ENCODE peak calls at places on chromosome 9, in seven cellular contexts. One of them, this sample, is unnamed.

GRCh38 chr9:33797837-33798236 is 2.5 kb downstream of the PRSS3 start:
- DNase-seq in suprapubic skin: no peak
- DNase-seq in breast epithelium: no peak
- DNase-seq in MM.1S: no peak
- DNase-seq in heart right ventricle: no peak
- DNase-seq in lower lobe of right lung: no peak
- DNase-seq in endothelial cell of umbilical vein: no peak
- DNase-seq in this sample: no peak

GRCh38 chr9:136865768-136866103 is 372 bp downstream of the EDF1 start:
- DNase-seq in lower lobe of right lung: peak; percentile 60
- DNase-seq in suprapubic skin: peak; percentile 76
- DNase-seq in breast epithelium: peak; percentile 52
- DNase-seq in endothelial cell of umbilical vein: no peak
- DNase-seq in MM.1S: no peak
- DNase-seq in heart right ventricle: no peak
- DNase-seq in this sample: no peak

GRCh38 chr9:123453058-123453667 is 97.2 kb downstream of the CRB2 start:
- DNase-seq in lower lobe of right lung: no peak
- DNase-seq in breast epithelium: no peak
- DNase-seq in suprapubic skin: peak; percentile 37
- DNase-seq in MM.1S: no peak
- DNase-seq in heart right ventricle: no peak
- DNase-seq in endothelial cell of umbilical vein: no peak
- DNase-seq in this sample: no peak

GRCh38 chr9:88462191-88462590 is 72.8 kb upstream of the NXNL2 start:
- DNase-seq in heart right ventricle: no peak
- DNase-seq in breast epithelium: no peak
- DNase-seq in endothelial cell of umbilical vein: no peak
- DNase-seq in suprapubic skin: no peak
- DNase-seq in MM.1S: no peak
- DNase-seq in lower lobe of right lung: no peak
- DNase-seq in this sample: peak; percentile 91

GRCh38 chr9:91837982-91838731 is 111.9 kb downstream of the ROR2 start:
- DNase-seq in breast epithelium: peak; percentile 61
- DNase-seq in MM.1S: no peak
- DNase-seq in lower lobe of right lung: peak; percentile 82
- DNase-seq in endothelial cell of umbilical vein: no peak
- DNase-seq in suprapubic skin: peak; percentile 78
- DNase-seq in heart right ventricle: peak; percentile 31
- DNase-seq in this sample: peak; percentile 89

GRCh38 chr9:5510360-5510931 is at the start of gene PDCD1LG2:
- DNase-seq in heart right ventricle: no peak
- DNase-seq in lower lobe of right lung: no peak
- DNase-seq in breast epithelium: no peak
- DNase-seq in MM.1S: peak; percentile 57
- DNase-seq in endothelial cell of umbilical vein: peak; percentile 69
- DNase-seq in suprapubic skin: no peak
- DNase-seq in this sample: peak; percentile 83

GRCh38 chr9:77838986-77839385 is 190.9 kb upstream of the GNA14 start:
- DNase-seq in endothelial cell of umbilical vein: no peak
- DNase-seq in heart right ventricle: no peak
- DNase-seq in suprapubic skin: no peak
- DNase-seq in MM.1S: no peak
- DNase-seq in breast epithelium: no peak
- DNase-seq in lower lobe of right lung: no peak
- DNase-seq in this sample: no peak

GRCh38 chr9:5842926-5843325 is 10.0 kb upstream of the ERMP1 start:
- DNase-seq in MM.1S: no peak
- DNase-seq in endothelial cell of umbilical vein: peak; percentile 28
- DNase-seq in suprapubic skin: no peak
- DNase-seq in breast epithelium: no peak
- DNase-seq in heart right ventricle: no peak
- DNase-seq in lower lobe of right lung: no peak
- DNase-seq in this sample: no peak

GRCh38 chr9:120434532-120434931 is 145.4 kb downstream of the CDK5RAP2 start:
- DNase-seq in MM.1S: no peak
- DNase-seq in breast epithelium: no peak
- DNase-seq in endothelial cell of umbilical vein: no peak
- DNase-seq in lower lobe of right lung: no peak
- DNase-seq in suprapubic skin: no peak
- DNase-seq in heart right ventricle: peak; percentile 30
- DNase-seq in this sample: no peak

GRCh38 chr9:35162605-35163315 is 951 bp downstream of the UNC13B start:
- DNase-seq in heart right ventricle: no peak
- DNase-seq in suprapubic skin: no peak
- DNase-seq in MM.1S: peak; percentile 38
- DNase-seq in endothelial cell of umbilical vein: peak; percentile 37
- DNase-seq in breast epithelium: no peak
- DNase-seq in lower lobe of right lung: no peak
- DNase-seq in this sample: no peak

GRCh38 chr9:129225815-129226214 is 47.8 kb upstream of the IER5L start:
- DNase-seq in heart right ventricle: peak; percentile 90
- DNase-seq in breast epithelium: no peak
- DNase-seq in MM.1S: no peak
- DNase-seq in endothelial cell of umbilical vein: peak; percentile 17
- DNase-seq in lower lobe of right lung: peak; percentile 57
- DNase-seq in suprapubic skin: no peak
- DNase-seq in this sample: peak; percentile 67

GRCh38 chr9:17462869-17463464 is 115.9 kb upstream of the SH3GL2 start:
- DNase-seq in suprapubic skin: no peak
- DNase-seq in lower lobe of right lung: no peak
- DNase-seq in breast epithelium: no peak
- DNase-seq in MM.1S: peak; percentile 13
- DNase-seq in endothelial cell of umbilical vein: peak; percentile 68
- DNase-seq in heart right ventricle: peak; percentile 27
- DNase-seq in this sample: peak; percentile 52

GRCh38 chr9:125633116-125633743 is 73.8 kb downstream of the MAPKAP1 start:
- DNase-seq in breast epithelium: no peak
- DNase-seq in endothelial cell of umbilical vein: no peak
- DNase-seq in lower lobe of right lung: no peak
- DNase-seq in heart right ventricle: no peak
- DNase-seq in MM.1S: no peak
- DNase-seq in suprapubic skin: no peak
- DNase-seq in this sample: no peak

GRCh38 chr9:107805198-107805597 is 315.6 kb upstream of the KLF4 start:
- DNase-seq in endothelial cell of umbilical vein: no peak
- DNase-seq in lower lobe of right lung: no peak
- DNase-seq in heart right ventricle: no peak
- DNase-seq in suprapubic skin: no peak
- DNase-seq in MM.1S: no peak
- DNase-seq in breast epithelium: no peak
- DNase-seq in this sample: peak; percentile 24

GRCh38 chr9:20117985-20118384 is 329.1 kb upstream of the SLC24A2 start:
- DNase-seq in heart right ventricle: no peak
- DNase-seq in lower lobe of right lung: no peak
- DNase-seq in endothelial cell of umbilical vein: no peak
- DNase-seq in MM.1S: no peak
- DNase-seq in breast epithelium: no peak
- DNase-seq in suprapubic skin: no peak
- DNase-seq in this sample: no peak

GRCh38 chr9:109312783-109313182 is 8.1 kb downstream of the EPB41L4B start:
- DNase-seq in suprapubic skin: no peak
- DNase-seq in heart right ventricle: no peak
- DNase-seq in breast epithelium: no peak
- DNase-seq in lower lobe of right lung: no peak
- DNase-seq in MM.1S: no peak
- DNase-seq in endothelial cell of umbilical vein: no peak
- DNase-seq in this sample: no peak

GRCh38 chr9:18294229-18294628 is 179.7 kb upstream of the ADAMTSL1 start:
- DNase-seq in lower lobe of right lung: no peak
- DNase-seq in breast epithelium: no peak
- DNase-seq in MM.1S: no peak
- DNase-seq in suprapubic skin: no peak
- DNase-seq in endothelial cell of umbilical vein: peak; percentile 24
- DNase-seq in heart right ventricle: no peak
- DNase-seq in this sample: no peak

GRCh38 chr9:135491764-135492163 is 8.7 kb upstream of the MRPS2 start:
- DNase-seq in MM.1S: no peak
- DNase-seq in endothelial cell of umbilical vein: no peak
- DNase-seq in lower lobe of right lung: no peak
- DNase-seq in suprapubic skin: no peak
- DNase-seq in breast epithelium: no peak
- DNase-seq in heart right ventricle: no peak
- DNase-seq in this sample: no peak
- H3K4me3 ChIP-seq in MM.1S: no peak overlapping the region
- H3K4me3 ChIP-seq in endothelial cell of umbilical vein: no peak overlapping the region
- H3K4me3 ChIP-seq in lower lobe of right lung: no peak overlapping the region
- H3K4me3 ChIP-seq in suprapubic skin: no peak overlapping the region
- H3K4me3 ChIP-seq in breast epithelium: no peak overlapping the region
- H3K4me3 ChIP-seq in heart right ventricle: no peak overlapping the region
- H3K4me3 ChIP-seq in this sample: no peak overlapping the region

GRCh38 chr9:23551929-23552707 is 273.9 kb downstream of the ELAVL2 start:
- DNase-seq in endothelial cell of umbilical vein: no peak
- DNase-seq in suprapubic skin: no peak
- DNase-seq in lower lobe of right lung: no peak
- DNase-seq in heart right ventricle: no peak
- DNase-seq in MM.1S: no peak
- DNase-seq in breast epithelium: no peak
- DNase-seq in this sample: no peak

GRCh38 chr9:23552876-23553275 is 273.2 kb downstream of the ELAVL2 start:
- DNase-seq in suprapubic skin: no peak
- DNase-seq in heart right ventricle: no peak
- DNase-seq in lower lobe of right lung: no peak
- DNase-seq in endothelial cell of umbilical vein: no peak
- DNase-seq in MM.1S: no peak
- DNase-seq in breast epithelium: no peak
- DNase-seq in this sample: no peak

GRCh38 chr9:23556459-23556858 is 269.6 kb downstream of the ELAVL2 start:
- DNase-seq in heart right ventricle: no peak
- DNase-seq in breast epithelium: no peak
- DNase-seq in lower lobe of right lung: no peak
- DNase-seq in MM.1S: no peak
- DNase-seq in endothelial cell of umbilical vein: no peak
- DNase-seq in suprapubic skin: no peak
- DNase-seq in this sample: no peak

GRCh38 chr9:23555849-23556248 is 270.2 kb downstream of the ELAVL2 start:
- DNase-seq in heart right ventricle: no peak
- DNase-seq in lower lobe of right lung: no peak
- DNase-seq in suprapubic skin: no peak
- DNase-seq in breast epithelium: no peak
- DNase-seq in endothelial cell of umbilical vein: no peak
- DNase-seq in MM.1S: no peak
- DNase-seq in this sample: no peak

DNA sequence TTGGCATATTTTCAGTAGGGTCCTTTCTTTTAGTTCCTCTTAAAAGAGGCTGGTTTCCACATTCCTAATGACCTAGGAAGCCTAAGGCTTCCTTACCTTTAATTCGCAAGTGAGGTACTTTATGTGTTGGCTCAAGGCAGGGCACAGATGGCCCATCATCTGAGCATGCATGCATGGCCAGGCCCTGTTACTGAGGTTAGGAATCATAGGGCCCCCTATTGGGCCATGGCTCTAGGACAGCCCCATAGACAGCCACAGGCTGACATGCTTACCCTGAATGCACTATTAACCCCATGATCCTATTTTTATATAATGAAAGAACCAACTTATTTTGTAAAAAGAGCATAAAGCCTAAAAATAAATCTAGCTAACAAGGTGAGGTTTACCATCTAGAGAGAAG is 271.3 kb downstream of the ELAVL2 start:
- DNase-seq in breast epithelium: no peak
- DNase-seq in lower lobe of right lung: no peak
- DNase-seq in suprapubic skin: no peak
- DNase-seq in heart right ventricle: no peak
- DNase-seq in endothelial cell of umbilical vein: no peak
- DNase-seq in MM.1S: no peak
- DNase-seq in this sample: no peak
- TF ChIP-seq CTCF in breast epithelium: no peak
- TF ChIP-seq CTCF in lower lobe of right lung: no peak
- TF ChIP-seq CTCF in suprapubic skin: no peak
- TF ChIP-seq CTCF in heart right ventricle: no peak
- TF ChIP-seq CTCF in endothelial cell of umbilical vein: no peak
- TF ChIP-seq CTCF in MM.1S: no peak
- TF ChIP-seq CTCF in this sample: no peak

DNA sequence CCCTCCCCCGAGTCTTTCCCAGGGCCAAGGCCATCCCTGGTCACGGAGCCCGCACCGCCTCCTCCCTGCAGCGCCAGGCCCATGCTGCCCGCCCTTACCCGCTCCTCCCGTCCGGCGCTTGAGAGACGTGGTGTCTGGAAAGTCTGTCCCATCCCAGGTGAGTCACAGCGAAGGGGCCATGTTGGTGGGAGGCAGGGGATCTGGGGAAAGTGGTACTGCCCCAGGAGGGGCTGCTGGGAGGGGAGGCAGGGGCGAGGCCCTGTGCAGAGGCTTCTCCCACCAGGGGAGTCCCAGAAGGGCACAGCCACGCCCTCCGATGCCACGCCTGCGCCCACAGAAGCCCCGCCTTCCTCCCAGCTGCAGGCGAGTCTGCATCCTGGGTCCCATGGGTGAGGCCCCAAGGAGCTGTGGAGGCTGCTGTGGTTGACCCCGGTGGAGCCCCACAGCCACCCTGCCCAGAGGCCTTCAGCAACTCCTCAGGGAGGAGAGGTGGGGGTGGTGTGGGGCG is 107.0 kb upstream of the PPP1R26 start:
- DNase-seq in heart right ventricle: no peak
- DNase-seq in endothelial cell of umbilical vein: no peak
- DNase-seq in lower lobe of right lung: no peak
- DNase-seq in suprapubic skin: no peak
- DNase-seq in MM.1S: no peak
- DNase-seq in breast epithelium: no peak
- DNase-seq in this sample: no peak
- H3K27me3 ChIP-seq in heart right ventricle: peaks cover 38% of the 10 kb centered on the region
- H3K27me3 ChIP-seq in endothelial cell of umbilical vein: no peaks in the 10 kb centered on the region
- H3K27me3 ChIP-seq in lower lobe of right lung: no peaks in the 10 kb centered on the region
- H3K27me3 ChIP-seq in suprapubic skin: peaks cover 72% of the 10 kb centered on the region
- H3K27me3 ChIP-seq in MM.1S: peaks cover 93% of the 10 kb centered on the region
- H3K27me3 ChIP-seq in breast epithelium: peaks cover 68% of the 10 kb centered on the region
- H3K27me3 ChIP-seq in this sample: no peaks in the 10 kb centered on the region

DNA sequence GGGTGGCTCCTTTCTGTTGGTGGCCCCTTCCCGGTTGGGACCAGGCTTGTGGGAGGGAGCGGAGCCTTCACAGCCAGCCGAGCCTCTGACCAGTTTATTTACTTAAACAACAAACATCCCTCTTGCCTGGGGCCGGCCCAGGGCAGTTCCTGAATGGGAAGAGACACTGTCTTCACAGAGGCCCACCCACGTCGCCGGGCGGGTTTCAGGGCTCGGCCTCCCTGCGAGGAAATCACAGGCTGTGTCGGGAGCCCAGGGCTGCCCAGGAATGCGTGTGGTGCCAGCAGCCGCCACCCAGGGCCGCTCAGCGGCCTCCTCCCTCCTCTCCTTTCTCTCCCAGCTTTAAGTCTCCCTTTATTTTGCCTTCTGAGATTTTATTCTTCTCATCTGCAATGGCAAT is 132.5 kb downstream of the HSD17B3 start:
- DNase-seq in suprapubic skin: no peak
- DNase-seq in heart right ventricle: no peak
- DNase-seq in breast epithelium: no peak
- DNase-seq in lower lobe of right lung: no peak
- DNase-seq in MM.1S: no peak
- DNase-seq in endothelial cell of umbilical vein: no peak
- DNase-seq in this sample: no peak
- H3K4me3 ChIP-seq in suprapubic skin: no peak overlapping the region
- H3K4me3 ChIP-seq in heart right ventricle: no peak overlapping the region
- H3K4me3 ChIP-seq in breast epithelium: no peak overlapping the region
- H3K4me3 ChIP-seq in lower lobe of right lung: no peak overlapping the region
- H3K4me3 ChIP-seq in MM.1S: no peak overlapping the region
- H3K4me3 ChIP-seq in endothelial cell of umbilical vein: no peak overlapping the region
- H3K4me3 ChIP-seq in this sample: no peak overlapping the region

GRCh38 chr9:14068690-14069089 is 245.3 kb downstream of the NFIB start:
- DNase-seq in breast epithelium: no peak
- DNase-seq in heart right ventricle: no peak
- DNase-seq in suprapubic skin: no peak
- DNase-seq in lower lobe of right lung: no peak
- DNase-seq in MM.1S: no peak
- DNase-seq in endothelial cell of umbilical vein: no peak
- DNase-seq in this sample: no peak
- TF ChIP-seq CTCF in breast epithelium: no peak
- TF ChIP-seq CTCF in heart right ventricle: no peak
- TF ChIP-seq CTCF in suprapubic skin: no peak
- TF ChIP-seq CTCF in lower lobe of right lung: no peak
- TF ChIP-seq CTCF in MM.1S: no peak
- TF ChIP-seq CTCF in endothelial cell of umbilical vein: no peak
- TF ChIP-seq CTCF in this sample: no peak

GRCh38 chr9:97386265-97386633 is 25.6 kb upstream of the TDRD7 start:
- DNase-seq in endothelial cell of umbilical vein: no peak
- DNase-seq in breast epithelium: no peak
- DNase-seq in lower lobe of right lung: no peak
- DNase-seq in heart right ventricle: no peak
- DNase-seq in suprapubic skin: no peak
- DNase-seq in MM.1S: peak; percentile 5
- DNase-seq in this sample: no peak
- H3K27me3 ChIP-seq in endothelial cell of umbilical vein: no peaks in the 10 kb centered on the region
- H3K27me3 ChIP-seq in breast epithelium: peaks cover 14% of the 10 kb centered on the region
- H3K27me3 ChIP-seq in lower lobe of right lung: peaks cover 12% of the 10 kb centered on the region
- H3K27me3 ChIP-seq in heart right ventricle: peaks cover 16% of the 10 kb centered on the region
- H3K27me3 ChIP-seq in suprapubic skin: no peaks in the 10 kb centered on the region
- H3K27me3 ChIP-seq in MM.1S: no peaks in the 10 kb centered on the region
- H3K27me3 ChIP-seq in this sample: no peaks in the 10 kb centered on the region